ENCODE peak calls at places on chromosomes 5 and 9, in four cellular contexts. F is HepG2, T is NT2/D1, L is GM12878. S is an unnamed sample.

GRCh38 chr5:172769598-172770373 is 1.2 kb downstream of the DUSP1 start:
- DNase-seq in F (no peak), T (no peak), L (no peak), S (no peak)

GRCh38 chr5:95941756-95942155 is 19.9 kb downstream of the ELL2 start:
- DNase-seq in F (no peak), L (no peak), T (no peak), S (no peak)

GRCh38 chr9:38066167-38066906 is 2.7 kb downstream of the SHB start:
- DNase-seq in L (no peak), T (no peak), F (no peak), S (no peak)

GRCh38 chr5:147479949-147480348 is 29.9 kb downstream of the DPYSL3 start:
- DNase-seq in T (no peak), F (no peak), L (no peak), S (no peak)

GRCh38 chr5:141326088-141326854 is 4.0 kb upstream of the PCDHGA1 start:
- DNase-seq in T (no peak), L (no peak), F (peak; percentile 58), S (peak; percentile 39)

GRCh38 chr5:73447234-73448071 is 1.1 kb downstream of the FOXD1 start:
- DNase-seq in L (no peak), F (no peak), T (no peak), S (peak; percentile 20)

GRCh38 chr9:117555964-117556629 is 141.2 kb upstream of the ASTN2 start:
- DNase-seq in F (peak; percentile 60), T (peak; percentile 64), L (peak; percentile 7), S (peak; percentile 49)

GRCh38 chr9:35042081-35042604 is 30.3 kb downstream of the VCP start:
- DNase-seq in F (no peak), L (no peak), T (no peak), S (no peak)

GRCh38 chr9:12813960-12814876 is 39.4 kb downstream of the LURAP1L start:
- DNase-seq in F (peak; percentile 92), L (no peak), T (no peak), S (peak; percentile 35)

GRCh38 chr9:107684224-107684623 is 194.7 kb upstream of the KLF4 start:
- DNase-seq in F (no peak), L (no peak), T (no peak), S (no peak)

GRCh38 chr5:143649869-143650268 is 162.1 kb upstream of the HMHB1 start:
- DNase-seq in T (no peak), F (no peak), L (no peak), S (no peak)
- TF ChIP-seq SUZ12 in T (no peak), F (no peak), L (no peak), S (no peak)

GRCh38 chr9:77291714-77292113 is 114.4 kb downstream of the VPS13A start:
- DNase-seq in T (peak; percentile 28), L (no peak), F (peak; percentile 9), S (peak; percentile 58)
- TF ChIP-seq SUZ12 in T (no peak), L (no peak), F (no peak), S (no peak)

GRCh38 chr5:179195561-179196419 is 135.6 kb downstream of the ZNF354C start:
- DNase-seq in T (no peak), L (no peak), F (no peak), S (no peak)

GRCh38 chr5:179193746-179194145 is 133.6 kb downstream of the ZNF354C start:
- DNase-seq in T (no peak), F (no peak), L (no peak), S (no peak)

GRCh38 chr5:179194941-179195381 is 134.8 kb downstream of the ZNF354C start:
- DNase-seq in L (no peak), F (no peak), T (no peak), S (no peak)

GRCh38 chr5:179192891-179193470 is 132.8 kb downstream of the ZNF354C start:
- DNase-seq in L (no peak), F (no peak), T (no peak), S (no peak)

GRCh38 chr5:179194201-179194910 is 134.2 kb downstream of the ZNF354C start:
- DNase-seq in F (no peak), L (no peak), T (no peak), S (no peak)
- TF ChIP-seq SUZ12 in F (no peak), L (no peak), T (no peak), S (no peak)

GRCh38 chr9:93286252-93287188 is 102.6 kb downstream of the WNK2 start:
- DNase-seq in T (no peak), F (no peak), L (no peak), S (no peak)
- TF ChIP-seq SUZ12 in T (no peak), F (no peak), L (no peak), S (no peak)

DNA sequence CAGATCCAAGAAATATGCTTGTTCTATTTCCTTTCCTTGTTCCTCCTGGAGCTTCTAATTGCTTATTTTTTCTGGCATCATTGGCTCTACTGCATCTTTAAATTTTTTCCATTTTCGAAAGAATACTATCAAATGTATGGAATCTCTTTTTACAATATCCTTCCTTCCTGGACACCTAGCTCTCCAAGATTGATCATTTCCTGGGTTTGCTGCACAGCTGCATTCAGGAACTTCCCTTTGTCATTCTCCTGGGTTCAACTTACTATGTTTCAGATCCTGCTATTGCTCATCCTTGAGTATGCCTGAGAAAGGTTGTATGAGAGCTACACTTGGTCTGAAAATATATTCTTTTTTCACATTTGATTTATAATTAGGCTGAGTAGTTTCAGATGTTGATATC is 73.7 kb upstream of the ERCC6L2 start:
- DNase-seq in F (no peak), L (no peak), T (no peak), S (no peak)
- TF ChIP-seq SUZ12 in F (no peak), L (no peak), T (no peak), S (no peak)

S was measured in HEK293T.